ENCODE peak calls at places on chromosomes 4 and X, in ten cellular contexts. Z, L, W, N, G, E, K, T, A and Q are unnamed samples.

GRCh38 chrX:130834830-130835229 is 68.2 kb downstream of the ENOX2 start:
- DNase-seq in Z (no peak), A (no peak), L (no peak), K (no peak), N (no peak), G (no peak), E (no peak), T (no peak), W (no peak), Q (no peak)

GRCh38 chrX:11319689-11320302 is 26.6 kb downstream of the AMELX start:
- DNase-seq in E (no peak), G (no peak), N (no peak), A (no peak), K (no peak), L (no peak), T (no peak), W (no peak), Z (no peak), Q (no peak)

GRCh38 chrX:20515841-20516461 is 249.2 kb upstream of the RPS6KA3 start:
- DNase-seq in L (peak; percentile 74), K (peak; percentile 35), E (no peak), W (peak; percentile 84), A (peak; percentile 83), N (no peak), T (peak; percentile 89), G (no peak), Z (peak; percentile 96), Q (peak; percentile 17)

GRCh38 chrX:74902806-74903205 is 22.4 kb downstream of the NEXMIF start:
- DNase-seq in W (no peak), L (no peak), K (no peak), G (no peak), T (no peak), Z (no peak), N (no peak), E (peak; percentile 0), A (no peak), Q (no peak)

GRCh38 chr4:8871417-8872401 is at the start of gene HMX1:
- DNase-seq in L (no peak), G (no peak), A (no peak), T (no peak), W (no peak), E (peak; percentile 80), K (no peak), Z (no peak), N (no peak), Q (no peak)

GRCh38 chr4:38605794-38606586 is 58.0 kb upstream of the KLF3 start:
- DNase-seq in K (no peak), T (no peak), G (peak; percentile 59), E (peak; percentile 60), W (no peak), A (no peak), Z (no peak), L (no peak), N (no peak), Q (no peak)

GRCh38 chr4:159607824-159608223 is 504.9 kb downstream of the RAPGEF2 start:
- DNase-seq in K (no peak), A (no peak), G (no peak), L (no peak), Z (peak; percentile 31), E (peak; percentile 30), W (no peak), T (peak; percentile 42), N (no peak), Q (no peak)

GRCh38 chrX:96906741-96907140 is 23.0 kb downstream of the RPA4 start:
- DNase-seq in T (peak; percentile 8), K (no peak), N (no peak), G (no peak), W (peak; percentile 18), E (no peak), A (peak; percentile 88), Z (peak; percentile 64), L (no peak), Q (no peak)

GRCh38 chr4:98150092-98150761 is 7.0 kb upstream of the STPG2 start:
- DNase-seq in A (peak; percentile 52), K (no peak), G (no peak), E (no peak), L (no peak), N (no peak), Z (no peak), T (no peak), W (peak; percentile 4), Q (no peak)
- TF ChIP-seq CTCF in A (no peak), K (no peak), G (no peak), E (no peak), L (no peak), N (peak; percentile 13), Z (peak; percentile 4), T (peak; percentile 14), W (no peak), Q (no peak)

GRCh38 chr4:20840648-20841190 is 140.5 kb downstream of the PACRGL start:
- DNase-seq in A (no peak), W (no peak), E (no peak), Z (no peak), N (no peak), T (no peak), L (no peak), K (no peak), G (no peak), Q (no peak)

GRCh38 chr4:20832821-20833220 is 132.6 kb downstream of the PACRGL start:
- DNase-seq in Z (peak; percentile 50), N (no peak), W (no peak), E (no peak), G (no peak), A (peak; percentile 23), L (no peak), T (peak; percentile 29), K (no peak), Q (no peak)

GRCh38 chr4:20844311-20844710 is 144.1 kb downstream of the PACRGL start:
- DNase-seq in E (no peak), A (no peak), N (no peak), W (no peak), Z (no peak), K (no peak), T (no peak), G (no peak), L (no peak), Q (no peak)

GRCh38 chr4:20839957-20840356 is 139.7 kb downstream of the PACRGL start:
- DNase-seq in N (peak; percentile 8), L (peak; percentile 94), Z (peak; percentile 77), A (peak; percentile 77), G (no peak), T (peak; percentile 57), W (peak; percentile 19), E (no peak), K (no peak), Q (no peak)

DNA sequence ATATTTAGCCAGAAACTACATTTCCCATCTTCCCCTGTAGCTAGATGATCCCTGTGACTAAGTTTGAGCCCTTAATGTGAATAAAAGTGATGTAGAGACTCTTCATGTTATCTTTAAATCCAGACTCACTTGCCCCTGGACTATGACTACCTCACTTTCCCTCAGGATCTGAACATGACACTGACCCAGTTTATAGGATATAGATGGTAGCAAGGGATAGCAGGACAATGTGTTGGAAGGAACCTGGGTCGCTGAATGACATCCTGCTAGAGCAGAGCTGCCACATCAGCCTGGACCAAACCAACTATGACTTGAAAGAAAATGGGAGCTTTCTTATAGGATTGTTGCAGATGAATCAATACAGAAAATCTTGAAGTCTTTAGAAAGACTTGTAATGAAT is 138.2 kb downstream of the PACRGL start:
- DNase-seq in A (no peak), T (no peak), W (no peak), E (no peak), Z (no peak), N (no peak), K (no peak), G (no peak), L (no peak), Q (no peak)
- TF ChIP-seq CTCF in A (no peak), T (no peak), W (no peak), E (no peak), Z (no peak), N (no peak), K (no peak), G (no peak), L (no peak), Q (no peak)

GRCh38 chr4:147924604-147925412 is 192.9 kb downstream of the ARHGAP10 start:
- DNase-seq in W (peak; percentile 20), T (no peak), Z (no peak), K (peak; percentile 16), L (no peak), N (no peak), A (peak; percentile 25), G (no peak), E (peak; percentile 80), Q (no peak)
- TF ChIP-seq CTCF in W (peak; percentile 76), T (peak; percentile 45), Z (peak; percentile 30), K (peak; percentile 53), L (peak; percentile 44), N (peak; percentile 44), A (peak; percentile 49), G (no peak), E (peak; percentile 79), Q (peak; percentile 52)

GRCh38 chr4:16883816-16884215 is 14.6 kb downstream of the LDB2 start:
- DNase-seq in E (no peak), L (no peak), G (no peak), Z (peak; percentile 32), W (no peak), A (no peak), N (no peak), K (no peak), T (no peak), Q (no peak)

GRCh38 chr4:16887887-16888286 is 10.6 kb downstream of the LDB2 start:
- DNase-seq in N (no peak), L (no peak), E (no peak), K (no peak), Z (no peak), A (no peak), G (no peak), W (no peak), T (no peak), Q (no peak)

GRCh38 chr4:16889945-16890344 is 8.5 kb downstream of the LDB2 start:
- DNase-seq in G (no peak), N (no peak), T (no peak), E (no peak), K (no peak), Z (no peak), W (no peak), L (no peak), A (no peak), Q (no peak)

GRCh38 chr4:16881151-16881884 is 17.1 kb downstream of the LDB2 start:
- DNase-seq in L (no peak), G (no peak), Z (peak; percentile 56), A (no peak), E (no peak), T (no peak), N (no peak), W (no peak), K (no peak), Q (no peak)

DNA sequence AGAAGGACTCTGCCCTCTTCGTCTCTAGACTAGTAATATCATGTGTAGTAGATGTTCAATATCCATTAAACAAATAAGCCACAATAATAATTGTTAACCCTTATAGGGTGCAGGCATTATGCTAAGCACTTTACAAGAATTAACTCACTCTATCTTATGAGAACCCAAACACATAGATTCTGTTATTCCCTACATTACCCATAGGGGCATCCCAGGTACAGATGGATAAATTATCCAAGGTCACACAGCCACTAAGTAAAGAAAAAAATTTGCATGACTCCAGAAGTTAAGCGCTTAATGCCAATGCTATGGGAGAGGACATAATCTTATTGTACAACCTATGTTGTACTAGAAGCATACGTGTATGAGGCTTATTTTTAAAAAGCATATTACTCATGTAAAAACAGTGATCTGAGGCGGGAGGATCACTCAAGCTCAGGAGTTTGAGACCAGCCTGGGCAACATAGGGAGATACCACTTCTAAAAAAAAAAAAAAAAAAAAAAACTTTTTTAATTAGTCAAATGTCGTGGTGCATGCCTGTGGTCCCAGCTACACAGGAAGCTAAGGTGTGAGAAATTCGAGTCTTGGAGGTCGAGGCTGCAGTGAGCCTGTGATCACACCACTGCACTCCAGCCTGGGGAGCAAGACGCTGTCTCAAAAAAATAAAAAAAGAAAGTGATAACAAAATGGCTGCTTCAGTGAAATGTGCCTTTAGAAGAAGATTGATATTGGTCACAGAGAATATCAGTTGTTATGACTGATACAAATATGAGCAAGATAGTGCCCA is 13.6 kb downstream of the LDB2 start:
- DNase-seq in L (no peak), G (no peak), N (no peak), Z (no peak), A (no peak), W (no peak), K (no peak), E (peak; percentile 52), T (no peak), Q (no peak)
- TF ChIP-seq CTCF in L (peak; percentile 9), G (no peak), N (no peak), Z (peak; percentile 10), A (no peak), W (no peak), K (no peak), E (no peak), T (no peak), Q (no peak)